ENCODE peak calls at places on chromosomes 16 and 17, in five cellular contexts. R is AG10803, D is NCI-H1436, J is tibial artery, V is NCI-H345. X is an unnamed sample.

GRCh38 chr17:74305865-74306654 is 20.0 kb upstream of the KIF19 start:
- DNase-seq in R (peak; percentile 34), D (peak; percentile 32), J (no peak), V (peak; percentile 39), X (peak; percentile 10)

GRCh38 chr17:62627219-62627903 is at the start of gene MRC2:
- DNase-seq in R (peak; percentile 73), D (no peak), J (peak; percentile 63), V (no peak), X (peak; percentile 80)

GRCh38 chr17:74385201-74385600 is 17.9 kb downstream of the GPR142 start:
- DNase-seq in R (no peak), D (no peak), J (no peak), V (no peak), X (no peak)

GRCh38 chr16:74773431-74774222 is 993 bp downstream of the FA2H start:
- DNase-seq in R (no peak), D (no peak), J (no peak), V (no peak), X (no peak)

GRCh38 chr16:53973021-53973420 is 269.1 kb downstream of the FTO start:
- DNase-seq in R (no peak), D (no peak), J (no peak), V (no peak), X (no peak)

GRCh38 chr17:27616414-27616813 is 14.6 kb upstream of the LGALS9 start:
- DNase-seq in R (no peak), D (no peak), J (no peak), V (no peak), X (no peak)

GRCh38 chr17:39962642-39963220 is at the start of gene GSDMA:
- DNase-seq in R (no peak), D (peak; percentile 12), J (no peak), V (no peak), X (no peak)

GRCh38 chr16:12124742-12125141 is 148.2 kb downstream of the SNX29 start:
- DNase-seq in R (no peak), D (no peak), J (no peak), V (no peak), X (no peak)

GRCh38 chr17:36837193-36837592 is 100.1 kb upstream of the LHX1 start:
- DNase-seq in R (no peak), D (no peak), J (no peak), V (no peak), X (no peak)

GRCh38 chr17:16363749-16364536 is 10.7 kb upstream of the CENPV start:
- DNase-seq in R (peak; percentile 64), D (peak; percentile 75), J (peak; percentile 81), V (peak; percentile 54), X (peak; percentile 66)

GRCh38 chr16:22732959-22733358 is 81.0 kb upstream of the HS3ST2 start:
- DNase-seq in R (no peak), D (no peak), J (no peak), V (no peak), X (no peak)

GRCh38 chr17:76709077-76709950 is 1.5 kb downstream of the MXRA7 start:
- DNase-seq in R (peak; percentile 99), D (peak; percentile 75), J (peak; percentile 96), V (peak; percentile 35), X (peak; percentile 81)

GRCh38 chr16:11036868-11037410 is 92.6 kb downstream of the CLEC16A start:
- DNase-seq in R (no peak), D (no peak), J (no peak), V (no peak), X (no peak)

GRCh38 chr17:42422412-42422957 is 571 bp downstream of the CAVIN1 start:
- DNase-seq in R (no peak), D (no peak), J (no peak), V (peak; percentile 11), X (no peak)

GRCh38 chr17:71983828-71984227 is 137.0 kb upstream of the SOX9 start:
- DNase-seq in R (no peak), D (no peak), J (no peak), V (no peak), X (no peak)

GRCh38 chr17:53619025-53619424 is 203.7 kb upstream of the KIF2B start:
- DNase-seq in R (no peak), D (no peak), J (no peak), V (no peak), X (no peak)

GRCh38 chr16:13296206-13296605 is 394.8 kb downstream of the SHISA9 start:
- DNase-seq in R (no peak), D (no peak), J (no peak), V (no peak), X (no peak)

GRCh38 chr16:90081606-90081970 is 4.5 kb upstream of the PRDM7 start:
- DNase-seq in R (no peak), D (no peak), J (no peak), V (no peak), X (no peak)

GRCh38 chr17:16371742-16372141 is 9.1 kb upstream of the UBB start:
- DNase-seq in R (peak; percentile 52), D (peak; percentile 15), J (no peak), V (no peak), X (peak; percentile 61)

GRCh38 chr17:59746849-59747445 is 39.5 kb downstream of the VMP1 start:
- DNase-seq in R (peak; percentile 74), D (peak; percentile 33), J (no peak), V (no peak), X (peak; percentile 53)

GRCh38 chr17:10337976-10338375 is 34.8 kb downstream of the MYH13 start:
- DNase-seq in R (peak; percentile 98), D (no peak), J (no peak), V (no peak), X (peak; percentile 16)

GRCh38 chr17:57407287-57408063 is 151.2 kb downstream of the MSI2 start:
- DNase-seq in R (no peak), D (no peak), J (no peak), V (peak; percentile 69), X (peak; percentile 25)

GRCh38 chr17:18105027-18105426 is 3.5 kb upstream of the MYO15A start:
- DNase-seq in R (no peak), D (no peak), J (no peak), V (no peak), X (no peak)

GRCh38 chr16:75289189-75289588 is 37.8 kb upstream of the BCAR1 start:
- DNase-seq in R (peak; percentile 34), D (no peak), J (no peak), V (no peak), X (peak; percentile 78)

GRCh38 chr16:48014349-48015135 is 141.3 kb downstream of the ABCC12 start:
- DNase-seq in R (no peak), D (no peak), J (no peak), V (no peak), X (peak; percentile 92)

GRCh38 chr17:75501378-75502071 is 13.8 kb downstream of the CASKIN2 start:
- DNase-seq in R (no peak), D (no peak), J (no peak), V (no peak), X (no peak)

X was measured in RPMI7951.